ENCODE peak calls at places on chromosomes 3 and 15, in six cellular contexts. K, B, D, P, G and X are unnamed samples.

GRCh38 chr3:197154-197855 is 742 bp downstream of the CHL1 start:
- DNase-seq in K (no peak), B (no peak), D (peak; percentile 10), P (no peak), G (peak; percentile 14), X (no peak)

GRCh38 chr3:149120051-149120972 is 9.1 kb upstream of the HPS3 start:
- DNase-seq in K (no peak), B (peak; percentile 42), D (peak; percentile 67), P (no peak), G (no peak), X (peak; percentile 80)

GRCh38 chr15:89107984-89108383 is 19.7 kb downstream of the ABHD2 start:
- DNase-seq in K (no peak), B (no peak), D (no peak), P (no peak), G (no peak), X (no peak)

GRCh38 chr3:140078940-140079339 is 144.0 kb downstream of the CLSTN2 start:
- DNase-seq in K (no peak), B (no peak), D (no peak), P (no peak), G (no peak), X (no peak)

GRCh38 chr15:40793216-40793989 is 13.5 kb upstream of the ZFYVE19 start:
- DNase-seq in K (no peak), B (no peak), D (no peak), P (no peak), G (no peak), X (peak; percentile 26)

GRCh38 chr15:45424429-45424828 is 46.1 kb upstream of the GATM start:
- DNase-seq in K (no peak), B (no peak), D (no peak), P (no peak), G (no peak), X (no peak)

GRCh38 chr3:173397161-173398110 is at the start of gene NLGN1:
- DNase-seq in K (no peak), B (peak; percentile 53), D (peak; percentile 49), P (peak; percentile 60), G (peak; percentile 74), X (no peak)

GRCh38 chr3:51340989-51341636 is 44.0 kb upstream of the MANF start:
- DNase-seq in K (no peak), B (no peak), D (no peak), P (no peak), G (peak; percentile 17), X (peak; percentile 4)

GRCh38 chr3:127747751-127748521 is 74.4 kb downstream of the MGLL start:
- DNase-seq in K (no peak), B (no peak), D (peak; percentile 79), P (no peak), G (peak; percentile 72), X (peak; percentile 96)

GRCh38 chr3:45607790-45608189 is 13.2 kb downstream of the LIMD1 start:
- DNase-seq in K (no peak), B (no peak), D (no peak), P (no peak), G (no peak), X (no peak)

GRCh38 chr3:64011685-64012084 is 11.6 kb downstream of the PSMD6 start:
- DNase-seq in K (no peak), B (no peak), D (no peak), P (no peak), G (no peak), X (no peak)

GRCh38 chr3:171565671-171566070 is 105.5 kb upstream of the TNIK start:
- DNase-seq in K (no peak), B (no peak), D (peak; percentile 58), P (no peak), G (no peak), X (no peak)

GRCh38 chr3:190074817-190075216 is 45.9 kb downstream of the P3H2 start:
- DNase-seq in K (no peak), B (no peak), D (no peak), P (no peak), G (no peak), X (no peak)

GRCh38 chr15:99504823-99505551 is 60.8 kb upstream of the MEF2A start:
- DNase-seq in K (peak; percentile 32), B (no peak), D (no peak), P (no peak), G (no peak), X (no peak)

GRCh38 chr15:45136378-45136764 is 6.6 kb downstream of the DUOX1 start:
- DNase-seq in K (no peak), B (no peak), D (no peak), P (no peak), G (no peak), X (no peak)

GRCh38 chr3:107208100-107208499 is 169.1 kb upstream of the CCDC54 start:
- DNase-seq in K (no peak), B (peak; percentile 55), D (peak; percentile 34), P (no peak), G (no peak), X (peak; percentile 35)

GRCh38 chr3:123782488-123782887 is 101.6 kb downstream of the MYLK start:
- DNase-seq in K (no peak), B (no peak), D (no peak), P (no peak), G (no peak), X (no peak)

GRCh38 chr15:69304176-69304533 is 5.4 kb downstream of the PAQR5 start:
- DNase-seq in K (no peak), B (no peak), D (no peak), P (no peak), G (no peak), X (peak; percentile 92)

GRCh38 chr3:100613721-100614390 is 4.5 kb downstream of the ADGRG7 start:
- DNase-seq in K (no peak), B (no peak), D (no peak), P (no peak), G (no peak), X (no peak)